ENCODE peak calls at places on chromosomes 7 and 10, in nine cellular contexts. P, J, U, Q, Y, A, F, T and B are unnamed samples.

GRCh38 chr10:34593955-34594354 is 221.1 kb downstream of the PARD3 start:
- DNase-seq in A (no peak), Q (no peak), T (no peak), F (no peak), U (no peak), P (no peak), Y (no peak), J (no peak), B (no peak)

GRCh38 chr7:156104501-156105336 is 292.5 kb upstream of the SHH start:
- DNase-seq in J (no peak), Y (no peak), U (no peak), T (no peak), Q (no peak), F (no peak), A (no peak), P (no peak), B (no peak)

GRCh38 chr10:49700211-49700610 is 20.8 kb downstream of the C10orf53 start:
- DNase-seq in U (no peak), J (no peak), A (no peak), P (no peak), Y (no peak), F (no peak), Q (no peak), T (no peak), B (no peak)

GRCh38 chr10:126021833-126022500 is 125.6 kb downstream of the FANK1 start:
- DNase-seq in Y (no peak), A (no peak), F (no peak), T (no peak), U (no peak), Q (no peak), P (no peak), J (no peak), B (no peak)

GRCh38 chr10:123135415-123136141 is at the start of gene HMX3:
- DNase-seq in Q (no peak), J (peak), F (peak), T (no peak), Y (peak), U (no peak), P (peak), A (no peak), B (peak)

GRCh38 chr10:56359837-56360236 is 1.2 kb downstream of the ZWINT start:
- DNase-seq in U (no peak), J (no peak), P (no peak), Y (no peak), T (no peak), F (no peak), A (no peak), Q (no peak), B (no peak)

GRCh38 chr10:102243304-102243703 is 2.0 kb upstream of the PITX3 start:
- DNase-seq in Y (no peak), J (no peak), U (no peak), A (no peak), T (peak), Q (no peak), F (peak), P (no peak), B (no peak)

GRCh38 chr10:4809156-4809555 is 16.9 kb upstream of the AKR1E2 start:
- DNase-seq in A (no peak), P (no peak), F (no peak), T (no peak), Q (no peak), Y (no peak), J (no peak), U (no peak), B (no peak)

GRCh38 chr10:71217266-71218045 is 5.1 kb downstream of the UNC5B start:
- DNase-seq in P (peak), U (peak), Y (no peak), A (no peak), F (no peak), T (no peak), J (no peak), Q (no peak), B (no peak)

GRCh38 chr7:138116156-138116555 is 39.9 kb downstream of the AKR1D1 start:
- DNase-seq in A (no peak), F (peak), J (no peak), Q (no peak), T (no peak), U (no peak), P (no peak), Y (no peak), B (no peak)

GRCh38 chr10:101066890-101067355 is 5.1 kb downstream of the KAZALD1 start:
- DNase-seq in F (no peak), A (no peak), Q (no peak), U (peak), T (no peak), Y (no peak), J (peak), P (no peak), B (no peak)

GRCh38 chr7:582081-582835 is 62.6 kb upstream of the PDGFA start:
- DNase-seq in Q (no peak), J (no peak), Y (no peak), A (no peak), U (no peak), F (no peak), P (no peak), T (no peak), B (no peak)

GRCh38 chr10:43931308-43931930 is 282.7 kb upstream of the ZNF32 start:
- DNase-seq in J (no peak), Y (no peak), F (peak), T (peak), P (no peak), A (no peak), U (no peak), Q (no peak), B (no peak)

GRCh38 chr10:120382360-120382759 is 74.7 kb upstream of the PLPP4 start:
- DNase-seq in Q (no peak), Y (no peak), A (no peak), J (no peak), U (no peak), T (no peak), P (no peak), F (no peak), B (no peak)

GRCh38 chr7:28631995-28632394 is 219.7 kb downstream of the CREB5 start:
- DNase-seq in Q (no peak), A (no peak), J (no peak), U (no peak), Y (no peak), P (no peak), T (no peak), F (no peak), B (no peak)

GRCh38 chr10:59036311-59037017 is 140.0 kb upstream of the PHYHIPL start:
- DNase-seq in F (no peak), P (no peak), J (no peak), A (no peak), Q (no peak), U (no peak), Y (no peak), T (no peak), B (peak)

GRCh38 chr7:23662124-23662982 is 17.6 kb upstream of the FAM221A start:
- DNase-seq in P (no peak), Y (no peak), F (peak), J (no peak), Q (no peak), A (no peak), U (no peak), T (no peak), B (no peak)

GRCh38 chr7:22094413-22095304 is 149.0 kb upstream of the CDCA7L start:
- DNase-seq in J (no peak), F (no peak), P (no peak), Y (no peak), T (peak), U (no peak), Q (no peak), A (no peak), B (no peak)

GRCh38 chr7:12884856-12885440 is 197.5 kb downstream of the ARL4A start:
- DNase-seq in P (no peak), F (peak), A (no peak), U (no peak), Y (no peak), J (no peak), T (peak), Q (no peak), B (no peak)

GRCh38 chr10:69721690-69722310 is 79.9 kb upstream of the COL13A1 start:
- DNase-seq in P (no peak), J (no peak), T (peak), A (no peak), Y (no peak), Q (no peak), F (peak), U (peak), B (no peak)

GRCh38 chr10:116802876-116803275 is 46.4 kb upstream of the ENO4 start:
- DNase-seq in A (no peak), Q (no peak), J (no peak), Y (no peak), U (no peak), P (no peak), F (no peak), T (no peak), B (no peak)

GRCh38 chr10:92756233-92757065 is 66.7 kb downstream of the HHEX start:
- DNase-seq in J (peak), P (no peak), F (peak), A (no peak), Q (no peak), U (no peak), Y (no peak), T (no peak), B (peak)

GRCh38 chr7:94177441-94177840 is 173.3 kb upstream of the BET1 start:
- DNase-seq in U (no peak), P (no peak), Q (no peak), T (no peak), A (no peak), F (no peak), Y (no peak), J (no peak), B (no peak)

GRCh38 chr10:43000021-43000411 is 76.9 kb upstream of the RET start:
- DNase-seq in U (no peak), Y (no peak), J (no peak), T (no peak), A (no peak), P (no peak), F (no peak), Q (no peak), B (no peak)

GRCh38 chr10:131817866-131818509 is 82.8 kb upstream of the PPP2R2D start:
- DNase-seq in Q (no peak), U (no peak), J (no peak), T (no peak), F (no peak), Y (no peak), P (no peak), A (no peak), B (no peak)

GRCh38 chr10:22434521-22434920 is 89.2 kb downstream of the SPAG6 start:
- DNase-seq in Q (no peak), Y (no peak), P (no peak), A (no peak), U (no peak), J (no peak), T (no peak), F (no peak), B (no peak)